ENCODE peak calls at places on chromosomes 11 and 22, in nine cellular contexts. A is sigmoid colon, J is transverse colon, G is H1, B is stomach, R is HepG2, I is upper lobe of left lung, Q is K562, N is SK-N-SH. U is an unnamed sample.

GRCh38 chr11:77287615-77288273 is 13.7 kb downstream of the GDPD4 start:
- DNase-seq in A (no peak), J (no peak), G (no peak), B (no peak), R (no peak), I (no peak), Q (no peak), N (no peak), U (no peak)

GRCh38 chr11:120514541-120515121 is 3.1 kb downstream of the GRIK4 start:
- DNase-seq in A (peak; percentile 56), J (no peak), G (no peak), B (no peak), R (no peak), I (peak; percentile 14), Q (no peak), N (no peak), U (no peak)

GRCh38 chr11:67248653-67249052 is 17.6 kb upstream of the GRK2 start:
- DNase-seq in A (no peak), J (no peak), G (no peak), B (no peak), R (peak; percentile 40), I (peak; percentile 73), Q (no peak), N (no peak), U (no peak)

GRCh38 chr11:37496196-37496595 is 898.2 kb upstream of the RAG2 start:
- DNase-seq in A (no peak), J (no peak), G (no peak), B (no peak), R (no peak), I (no peak), Q (no peak), N (no peak), U (no peak)

GRCh38 chr22:43273902-43274484 is 69.2 kb downstream of the SCUBE1 start:
- DNase-seq in A (no peak), J (no peak), G (peak; percentile 69), B (peak; percentile 47), R (peak; percentile 47), I (peak; percentile 57), Q (peak; percentile 69), N (peak; percentile 78), U (no peak)

GRCh38 chr11:4636962-4637661 is at the start of gene OR51D1:
- DNase-seq in A (peak; percentile 80), J (peak; percentile 77), G (peak; percentile 86), B (peak; percentile 79), R (peak; percentile 41), I (peak; percentile 69), Q (peak; percentile 82), N (peak; percentile 64), U (no peak)

GRCh38 chr11:72578541-72578940 is 95.7 kb downstream of the PDE2A start:
- DNase-seq in A (peak; percentile 37), J (peak; percentile 0), G (no peak), B (no peak), R (no peak), I (peak; percentile 13), Q (no peak), N (peak; percentile 5), U (peak; percentile 27)

GRCh38 chr11:913043-913442 is 2.4 kb upstream of the CHID1 start:
- DNase-seq in A (no peak), J (no peak), G (no peak), B (no peak), R (no peak), I (no peak), Q (no peak), N (no peak), U (no peak)

GRCh38 chr11:117885777-117886176 is 9.3 kb upstream of the FXYD6 start:
- DNase-seq in A (peak; percentile 94), J (peak; percentile 49), G (peak; percentile 40), B (no peak), R (peak; percentile 10), I (peak; percentile 47), Q (no peak), N (no peak), U (no peak)

GRCh38 chr22:26367402-26368245 is 61.4 kb upstream of the ASPHD2 start:
- DNase-seq in A (no peak), J (peak; percentile 28), G (peak; percentile 81), B (peak; percentile 41), R (peak; percentile 54), I (no peak), Q (peak; percentile 50), N (peak; percentile 68), U (no peak)

GRCh38 chr11:18309691-18310090 is 12.2 kb downstream of the HPS5 start:
- DNase-seq in A (no peak), J (no peak), G (no peak), B (no peak), R (no peak), I (no peak), Q (no peak), N (no peak), U (no peak)

GRCh38 chr11:116885951-116886629 is 48.7 kb upstream of the APOA1 start:
- DNase-seq in A (no peak), J (no peak), G (no peak), B (no peak), R (no peak), I (no peak), Q (no peak), N (no peak), U (no peak)

GRCh38 chr22:42930810-42931420 is 73.8 kb upstream of the ARFGAP3 start:
- DNase-seq in A (no peak), J (no peak), G (no peak), B (no peak), R (peak; percentile 53), I (no peak), Q (no peak), N (no peak), U (no peak)

GRCh38 chr22:37232140-37232998 is 11.7 kb downstream of the RAC2 start:
- DNase-seq in A (no peak), J (peak; percentile 13), G (no peak), B (no peak), R (no peak), I (no peak), Q (no peak), N (no peak), U (no peak)

GRCh38 chr11:2870460-2870859 is 15.1 kb downstream of the CDKN1C start:
- DNase-seq in A (no peak), J (no peak), G (no peak), B (no peak), R (no peak), I (no peak), Q (no peak), N (peak; percentile 46), U (no peak)

GRCh38 chr22:27113211-27114030 is 456.0 kb downstream of the MIAT start:
- DNase-seq in A (peak; percentile 91), J (peak; percentile 59), G (no peak), B (peak; percentile 52), R (peak; percentile 63), I (peak; percentile 63), Q (no peak), N (no peak), U (no peak)

GRCh38 chr11:47179655-47179991 is 2.9 kb upstream of the ARFGAP2 start:
- DNase-seq in A (no peak), J (no peak), G (peak; percentile 65), B (peak; percentile 40), R (peak; percentile 52), I (no peak), Q (peak; percentile 65), N (peak; percentile 81), U (no peak)

GRCh38 chr11:69468911-69469885 is 12.3 kb upstream of the LINC01488 start:
- DNase-seq in A (no peak), J (peak; percentile 47), G (no peak), B (no peak), R (peak; percentile 91), I (no peak), Q (no peak), N (no peak), U (no peak)

GRCh38 chr11:115458877-115459276 is 45.3 kb downstream of the CADM1 start:
- DNase-seq in A (no peak), J (no peak), G (no peak), B (no peak), R (no peak), I (no peak), Q (no peak), N (no peak), U (no peak)
- TF ChIP-seq EP300 in A (no peak), J (no peak), G (no peak), B (no peak), R (no peak), I (no peak), Q (no peak), N (no peak), U (no peak)

DNA sequence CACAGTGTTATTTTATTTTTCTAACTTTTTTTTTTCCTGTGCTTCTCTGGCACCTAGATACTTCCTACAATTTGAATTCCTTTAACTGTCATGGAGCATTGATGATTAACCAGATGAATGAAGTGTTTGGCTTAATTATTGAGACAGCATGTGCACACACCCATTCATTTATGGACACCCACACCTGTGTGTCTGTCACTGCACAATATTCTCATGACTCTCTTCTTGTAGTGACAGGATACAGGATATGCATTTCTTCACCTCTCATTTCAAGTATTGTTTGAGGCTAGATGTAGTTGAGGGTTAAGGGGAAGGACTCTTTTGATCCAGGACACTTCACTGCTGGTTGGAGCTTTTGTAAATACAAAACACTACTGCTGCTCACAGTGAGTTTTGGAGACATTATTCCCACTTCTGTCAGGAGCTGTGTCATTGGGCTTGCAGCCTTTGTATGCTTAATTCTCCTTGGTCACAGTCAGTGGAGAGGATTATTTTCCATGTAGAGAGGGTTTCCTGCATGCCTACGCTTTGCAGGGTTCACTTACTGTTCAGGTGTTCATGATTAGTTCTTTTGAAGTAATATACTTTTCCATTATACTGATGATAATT is 33.5 kb downstream of the SPECC1L start:
- DNase-seq in A (no peak), J (no peak), G (no peak), B (no peak), R (no peak), I (no peak), Q (no peak), N (no peak), U (no peak)
- H3K4me1 ChIP-seq in A (no peaks in the 10 kb centered on the region), J (peaks cover 59% of the 10 kb centered on the region), G (no peaks in the 10 kb centered on the region), B (peaks cover 40% of the 10 kb centered on the region), R (peaks cover 43% of the 10 kb centered on the region), I (peaks cover 48% of the 10 kb centered on the region), Q (no peaks in the 10 kb centered on the region), N (peaks cover 8% of the 10 kb centered on the region), U (peaks cover 43% of the 10 kb centered on the region)

DNA sequence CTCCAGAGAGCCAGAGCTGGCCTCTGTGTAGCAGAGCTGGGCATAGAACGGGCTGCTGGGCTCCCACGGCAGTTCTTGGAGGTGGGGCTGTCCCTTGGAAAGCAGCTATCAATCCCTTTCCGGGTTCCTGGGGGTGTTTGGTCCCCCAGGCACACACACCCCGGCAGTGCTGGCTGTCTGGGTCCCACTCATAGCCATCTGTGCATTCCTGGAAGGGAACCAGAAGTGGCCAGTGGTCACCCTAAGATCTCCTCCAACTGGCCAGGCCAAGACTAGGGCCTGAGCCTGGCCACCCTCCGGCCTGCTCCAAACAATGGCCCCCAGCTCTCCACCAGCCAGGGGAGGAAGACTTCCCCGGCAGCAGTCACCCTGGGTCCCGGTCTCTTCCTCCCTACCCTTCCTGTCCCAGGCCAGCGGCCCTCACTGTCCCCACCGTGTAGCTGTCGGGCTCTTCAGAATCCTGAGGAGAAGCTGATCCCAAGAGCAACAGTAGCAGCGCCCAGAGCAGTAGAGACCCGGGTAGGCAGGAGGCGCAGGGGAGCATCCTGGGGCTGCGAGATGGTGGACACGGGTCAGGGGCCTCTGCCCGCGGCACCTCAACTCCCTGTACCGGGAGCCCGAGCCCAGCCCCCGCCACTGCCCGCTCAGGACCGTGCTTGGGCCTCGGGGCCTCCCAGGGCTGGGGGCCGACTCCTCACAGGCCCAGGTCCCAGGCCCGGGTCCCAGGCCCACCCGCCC is 620 bp downstream of the EFEMP2 start:
- DNase-seq in A (peak; percentile 78), J (no peak), G (peak; percentile 70), B (no peak), R (no peak), I (no peak), Q (no peak), N (peak; percentile 75), U (no peak)
- TF ChIP-seq POLR2AphosphoS5 in A (no peak), J (no peak), G (no peak), B (no peak), R (no peak), I (no peak), Q (no peak), N (no peak), U (no peak)

GRCh38 chr11:125085301-125086081 is 22.4 kb downstream of the SLC37A2 start:
- DNase-seq in A (peak; percentile 59), J (no peak), G (no peak), B (no peak), R (no peak), I (no peak), Q (no peak), N (peak; percentile 30), U (no peak)
- TF ChIP-seq EP300 in A (no peak), J (no peak), G (no peak), B (no peak), R (no peak), I (no peak), Q (no peak), N (no peak), U (no peak)

U was measured in suprapubic skin.